ENCODE peak calls at places on chromosomes 2 and 18, in four cellular contexts. One of them, this sample, is unnamed. For H3K27me3, the result is how much of the 10 kb centered on the place peaks cover.

GRCh38 chr18:76991021-76991688 is 141.4 kb downstream of the MBP start:
- DNase-seq in pancreas: no peak
- DNase-seq in AG04450: no peak
- DNase-seq in IMR-90: no peak
- DNase-seq in this sample: no peak

GRCh38 chr2:118202707-118203303 is 114.5 kb downstream of the INSIG2 start:
- DNase-seq in pancreas: no peak
- DNase-seq in AG04450: no peak
- DNase-seq in IMR-90: peak
- DNase-seq in this sample: peak

GRCh38 chr2:211159972-211160371 is 603.6 kb downstream of the CPS1 start:
- DNase-seq in pancreas: no peak
- DNase-seq in AG04450: no peak
- DNase-seq in IMR-90: no peak
- DNase-seq in this sample: no peak

GRCh38 chr18:12628706-12629702 is 28.9 kb downstream of the SPIRE1 start:
- DNase-seq in pancreas: no peak
- DNase-seq in AG04450: peak
- DNase-seq in IMR-90: peak
- DNase-seq in this sample: no peak

GRCh38 chr18:62637807-62638687 is 77.3 kb upstream of the PHLPP1 start:
- DNase-seq in pancreas: peak
- DNase-seq in AG04450: no peak
- DNase-seq in IMR-90: peak
- DNase-seq in this sample: no peak

GRCh38 chr2:131039535-131039907 is 53.7 kb downstream of the FAM168B start:
- DNase-seq in pancreas: no peak
- DNase-seq in AG04450: no peak
- DNase-seq in IMR-90: no peak
- DNase-seq in this sample: no peak

GRCh38 chr2:14702258-14702657 is 69.7 kb downstream of the LRATD1 start:
- DNase-seq in pancreas: no peak
- DNase-seq in AG04450: no peak
- DNase-seq in IMR-90: peak
- DNase-seq in this sample: no peak

GRCh38 chr2:205835251-205835900 is 153.1 kb downstream of the NRP2 start:
- DNase-seq in pancreas: no peak
- DNase-seq in AG04450: no peak
- DNase-seq in IMR-90: no peak
- DNase-seq in this sample: no peak

GRCh38 chr2:73944714-73945113 is 18.0 kb downstream of the DGUOK start:
- DNase-seq in pancreas: no peak
- DNase-seq in AG04450: no peak
- DNase-seq in IMR-90: no peak
- DNase-seq in this sample: no peak

GRCh38 chr2:131425191-131426021 is 50.5 kb upstream of the TUBA3D start:
- DNase-seq in pancreas: no peak
- DNase-seq in AG04450: no peak
- DNase-seq in IMR-90: no peak
- DNase-seq in this sample: no peak

GRCh38 chr18:58781627-58782194 is 83.0 kb upstream of the ZNF532 start:
- DNase-seq in pancreas: peak
- DNase-seq in AG04450: no peak
- DNase-seq in IMR-90: peak
- DNase-seq in this sample: peak

GRCh38 chr2:197306691-197307030 is 3.9 kb downstream of the ANKRD44 start:
- DNase-seq in pancreas: peak
- DNase-seq in AG04450: no peak
- DNase-seq in IMR-90: no peak
- DNase-seq in this sample: peak

GRCh38 chr2:207503234-207503633 is 26.5 kb upstream of the CREB1 start:
- DNase-seq in pancreas: no peak
- DNase-seq in AG04450: no peak
- DNase-seq in IMR-90: no peak
- DNase-seq in this sample: no peak

GRCh38 chr2:25505630-25506029 is 163.9 kb upstream of the DNMT3A start:
- DNase-seq in pancreas: no peak
- DNase-seq in AG04450: no peak
- DNase-seq in IMR-90: peak
- DNase-seq in this sample: no peak

GRCh38 chr2:66866331-66867037 is 431.6 kb downstream of the MEIS1 start:
- DNase-seq in pancreas: no peak
- DNase-seq in AG04450: no peak
- DNase-seq in IMR-90: no peak
- DNase-seq in this sample: no peak

GRCh38 chr18:1094408-1094807 is 189.7 kb downstream of the ADCYAP1 start:
- DNase-seq in pancreas: no peak
- DNase-seq in AG04450: no peak
- DNase-seq in IMR-90: no peak
- DNase-seq in this sample: no peak

GRCh38 chr2:216710531-216711282 is 15.4 kb upstream of the IGFBP5 start:
- DNase-seq in pancreas: no peak
- DNase-seq in AG04450: no peak
- DNase-seq in IMR-90: peak
- DNase-seq in this sample: no peak

GRCh38 chr18:79484661-79485621 is 89.2 kb downstream of the NFATC1 start:
- DNase-seq in pancreas: no peak
- DNase-seq in AG04450: peak
- DNase-seq in IMR-90: peak
- DNase-seq in this sample: no peak

GRCh38 chr2:133346654-133347053 is 221.6 kb downstream of the NCKAP5 start:
- DNase-seq in pancreas: no peak
- DNase-seq in AG04450: peak
- DNase-seq in IMR-90: peak
- DNase-seq in this sample: no peak

GRCh38 chr2:160054984-160055725 is 7.3 kb downstream of the PLA2R1 start:
- DNase-seq in pancreas: no peak
- DNase-seq in AG04450: no peak
- DNase-seq in IMR-90: no peak
- DNase-seq in this sample: no peak

GRCh38 chr18:48264508-48264907 is 144.7 kb downstream of the ZBTB7C start:
- DNase-seq in pancreas: no peak
- DNase-seq in AG04450: no peak
- DNase-seq in IMR-90: no peak
- DNase-seq in this sample: no peak

GRCh38 chr2:104685591-104685990 is 168.3 kb upstream of the POU3F3 start:
- DNase-seq in pancreas: no peak
- DNase-seq in AG04450: no peak
- DNase-seq in IMR-90: no peak
- DNase-seq in this sample: no peak

GRCh38 chr18:6465281-6465680 is 50.6 kb upstream of the L3MBTL4 start:
- DNase-seq in pancreas: no peak
- DNase-seq in AG04450: no peak
- DNase-seq in IMR-90: no peak
- DNase-seq in this sample: no peak

GRCh38 chr2:158990397-158991209 is 22.2 kb downstream of the TANC1 start:
- DNase-seq in pancreas: no peak
- DNase-seq in AG04450: peak
- DNase-seq in IMR-90: peak
- DNase-seq in this sample: no peak

GRCh38 chr2:127591221-127591923 is 54.6 kb upstream of the GPR17 start:
- DNase-seq in pancreas: no peak
- DNase-seq in AG04450: peak
- DNase-seq in IMR-90: peak
- DNase-seq in this sample: peak

GRCh38 chr2:149664896-149665295 is 77.3 kb upstream of the MMADHC start:
- DNase-seq in pancreas: no peak
- DNase-seq in AG04450: no peak
- DNase-seq in IMR-90: no peak
- DNase-seq in this sample: no peak

GRCh38 chr2:226985227-226985946 is 149.5 kb downstream of the RHBDD1 start:
- DNase-seq in pancreas: peak
- DNase-seq in AG04450: peak
- DNase-seq in IMR-90: peak
- DNase-seq in this sample: no peak

GRCh38 chr2:188582206-188582605 is 290.5 kb downstream of the GULP1 start:
- DNase-seq in pancreas: no peak
- DNase-seq in AG04450: no peak
- DNase-seq in IMR-90: no peak
- DNase-seq in this sample: no peak

GRCh38 chr2:34365937-34366336 is 766.8 kb upstream of the FAM98A start:
- DNase-seq in pancreas: peak
- DNase-seq in AG04450: no peak
- DNase-seq in IMR-90: no peak
- DNase-seq in this sample: no peak

GRCh38 chr18:69763002-69763401 is 184.7 kb downstream of the CD226 start:
- DNase-seq in pancreas: no peak
- DNase-seq in AG04450: no peak
- DNase-seq in IMR-90: no peak
- DNase-seq in this sample: no peak

GRCh38 chr2:64937341-64938230 is 51.6 kb upstream of the SLC1A4 start:
- DNase-seq in pancreas: peak
- DNase-seq in AG04450: no peak
- DNase-seq in IMR-90: no peak
- DNase-seq in this sample: no peak

GRCh38 chr2:101476605-101477208 is 1.8 kb upstream of the RFX8 start:
- DNase-seq in pancreas: no peak
- DNase-seq in AG04450: no peak
- DNase-seq in IMR-90: peak
- DNase-seq in this sample: no peak

GRCh38 chr18:78805840-78806239 is 173.8 kb upstream of the SALL3 start:
- DNase-seq in pancreas: no peak
- DNase-seq in AG04450: no peak
- DNase-seq in IMR-90: no peak
- DNase-seq in this sample: no peak

GRCh38 chr2:119809329-119810038 is 49.8 kb downstream of the PTPN4 start:
- DNase-seq in pancreas: no peak
- DNase-seq in AG04450: peak
- DNase-seq in IMR-90: peak
- DNase-seq in this sample: no peak

GRCh38 chr18:21298351-21298750 is 56.3 kb downstream of the GREB1L start:
- DNase-seq in pancreas: no peak
- DNase-seq in AG04450: no peak
- DNase-seq in IMR-90: no peak
- DNase-seq in this sample: no peak

GRCh38 chr18:35478520-35479435 is 19.0 kb downstream of the INO80C start:
- DNase-seq in pancreas: no peak
- DNase-seq in AG04450: no peak
- DNase-seq in IMR-90: peak
- DNase-seq in this sample: no peak

DNA sequence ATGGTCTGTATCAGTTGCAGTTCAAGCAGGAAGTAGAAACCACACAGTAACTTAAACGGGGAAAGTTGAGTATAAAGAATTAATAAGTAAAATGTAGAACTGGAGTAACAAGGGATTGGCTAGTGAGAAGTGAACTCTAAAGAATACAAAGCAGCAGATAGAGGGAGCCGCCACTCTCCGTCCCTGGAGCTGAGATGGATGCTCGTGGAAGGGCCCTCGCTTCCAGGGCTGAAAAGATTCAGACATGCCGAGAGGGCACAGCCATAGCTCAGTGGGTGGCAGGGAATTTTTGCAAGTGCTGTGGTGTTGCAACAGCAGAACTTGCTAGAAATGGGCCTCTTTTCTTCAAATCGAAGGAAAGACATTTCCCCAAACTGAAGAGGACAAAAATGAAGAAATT is 155.8 kb downstream of the COL6A3 start:
- DNase-seq in pancreas: no peak
- DNase-seq in AG04450: no peak
- DNase-seq in IMR-90: peak
- DNase-seq in this sample: no peak
- H3K27me3 ChIP-seq in pancreas: under half
- H3K27me3 ChIP-seq in AG04450: under half
- H3K27me3 ChIP-seq in IMR-90: under half
- H3K27me3 ChIP-seq in this sample: under half

GRCh38 chr2:32942728-32943485 is 3.8 kb upstream of the LTBP1 start:
- DNase-seq in pancreas: no peak
- DNase-seq in AG04450: no peak
- DNase-seq in IMR-90: no peak
- DNase-seq in this sample: no peak

GRCh38 chr2:32947076-32947483 is 327 bp downstream of the LTBP1 start:
- DNase-seq in pancreas: no peak
- DNase-seq in AG04450: no peak
- DNase-seq in IMR-90: no peak
- DNase-seq in this sample: peak

GRCh38 chr2:32947484-32948143 is 861 bp downstream of the LTBP1 start:
- DNase-seq in pancreas: peak
- DNase-seq in AG04450: no peak
- DNase-seq in IMR-90: peak
- DNase-seq in this sample: peak

GRCh38 chr2:32946314-32947075 is at the start of gene LTBP1:
- DNase-seq in pancreas: peak
- DNase-seq in AG04450: no peak
- DNase-seq in IMR-90: peak
- DNase-seq in this sample: peak

GRCh38 chr2:32945286-32945685 is 1.5 kb upstream of the LTBP1 start:
- DNase-seq in pancreas: no peak
- DNase-seq in AG04450: no peak
- DNase-seq in IMR-90: no peak
- DNase-seq in this sample: no peak
- H3K27ac ChIP-seq in pancreas: no peak
- H3K27ac ChIP-seq in AG04450: no peak
- H3K27ac ChIP-seq in IMR-90: no peak
- H3K27ac ChIP-seq in this sample: no peak

DNA sequence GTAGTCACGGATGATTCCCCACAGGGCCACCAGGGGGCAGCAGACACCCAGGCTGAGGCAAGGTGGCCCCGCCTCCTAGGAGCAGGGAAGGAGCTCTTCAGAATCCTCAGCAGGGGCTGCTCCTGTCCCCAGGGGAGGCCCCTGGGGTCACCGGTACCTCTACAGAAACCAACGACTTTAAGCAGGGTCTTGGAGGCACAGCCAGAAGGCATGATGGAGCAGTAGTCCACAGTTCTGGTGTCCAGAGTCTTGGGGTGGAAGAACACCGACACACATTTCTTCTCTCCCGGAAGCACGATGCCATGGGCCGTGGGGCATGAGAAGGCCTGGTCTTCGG is 11.5 kb downstream of the CFAP65 start:
- DNase-seq in pancreas: peak
- DNase-seq in AG04450: peak
- DNase-seq in IMR-90: peak
- DNase-seq in this sample: peak
- H3K27me3 ChIP-seq in pancreas: under half
- H3K27me3 ChIP-seq in AG04450: under half
- H3K27me3 ChIP-seq in IMR-90: under half
- H3K27me3 ChIP-seq in this sample: under half

DNA sequence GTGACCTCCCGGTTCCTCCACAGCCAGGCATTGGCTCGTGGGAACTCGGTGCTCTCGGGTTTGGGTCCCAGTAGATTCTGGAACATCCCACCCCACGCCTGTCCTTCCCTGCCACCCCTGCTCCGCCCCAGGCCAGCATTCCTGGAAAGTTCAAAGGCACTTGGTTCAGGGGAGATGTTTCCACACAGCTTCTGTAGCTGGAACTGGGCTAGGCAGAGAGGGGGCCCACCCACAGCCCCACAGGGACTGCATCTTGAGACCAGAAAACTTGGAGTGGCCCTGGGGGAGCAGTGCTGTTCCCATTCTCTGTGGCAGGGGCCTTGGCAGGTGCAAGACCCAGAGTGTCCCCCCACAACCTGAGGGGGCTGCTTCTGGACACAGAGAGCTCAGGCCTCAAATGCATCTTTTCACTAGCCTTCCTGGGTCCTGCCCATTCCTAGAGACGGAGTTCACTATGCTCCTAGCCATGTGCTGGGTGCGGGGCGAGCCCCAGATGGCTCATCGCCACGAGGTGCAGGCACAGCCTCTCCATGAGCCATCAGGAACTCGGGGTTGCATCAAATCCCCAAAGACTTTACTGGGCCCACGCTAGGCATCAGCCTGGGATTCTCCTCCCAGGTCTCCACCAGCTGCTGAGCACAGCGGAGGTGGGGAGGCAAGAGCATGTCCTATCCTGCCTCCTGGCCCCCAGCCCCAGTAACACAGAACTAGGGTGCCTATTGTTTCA is 68.7 kb downstream of the ZFP36L2 start:
- DNase-seq in pancreas: no peak
- DNase-seq in AG04450: no peak
- DNase-seq in IMR-90: no peak
- DNase-seq in this sample: no peak
- H3K27ac ChIP-seq in pancreas: peak
- H3K27ac ChIP-seq in AG04450: peak
- H3K27ac ChIP-seq in IMR-90: peak
- H3K27ac ChIP-seq in this sample: no peak